ENCODE peak calls at places on chromosome 4, in six cellular contexts. Y, O, M, Q, I and G are unnamed samples.

GRCh38 chr4:153137677-153138630 is 66.3 kb upstream of the TRIM2 start:
- DNase-seq in Y (no peak), O (no peak), M (no peak), Q (no peak), I (no peak), G (no peak)

GRCh38 chr4:169060396-169061081 is 50.5 kb upstream of the CBR4 start:
- DNase-seq in Y (no peak), O (no peak), M (no peak), Q (no peak), I (no peak), G (no peak)

GRCh38 chr4:91092398-91092955 is 965.3 kb downstream of the CCSER1 start:
- DNase-seq in Y (no peak), O (no peak), M (no peak), Q (no peak), I (no peak), G (no peak)

GRCh38 chr4:180060159-180060889 is 2182.9 kb upstream of the TENM3 start:
- DNase-seq in Y (no peak), O (no peak), M (no peak), Q (no peak), I (peak; percentile 27), G (no peak)

GRCh38 chr4:152138451-152138850 is 377.6 kb upstream of the GATB start:
- DNase-seq in Y (no peak), O (no peak), M (no peak), Q (peak; percentile 22), I (no peak), G (peak; percentile 27)

GRCh38 chr4:6582889-6583504 is 8.0 kb downstream of the MAN2B2 start:
- DNase-seq in Y (no peak), O (no peak), M (no peak), Q (no peak), I (peak; percentile 68), G (no peak)

GRCh38 chr4:85318415-85318814 is 156.5 kb upstream of the ARHGAP24 start:
- DNase-seq in Y (no peak), O (no peak), M (no peak), Q (no peak), I (no peak), G (no peak)

GRCh38 chr4:108247511-108248088 is 78.9 kb upstream of the LEF1 start:
- DNase-seq in Y (no peak), O (no peak), M (no peak), Q (no peak), I (peak; percentile 72), G (no peak)

GRCh38 chr4:1413687-1414479 is 7.6 kb upstream of the NKX1-1 start:
- DNase-seq in Y (no peak), O (no peak), M (no peak), Q (no peak), I (no peak), G (no peak)

GRCh38 chr4:107379054-107379869 is 340.8 kb downstream of the PAPSS1 start:
- DNase-seq in Y (no peak), O (no peak), M (no peak), Q (no peak), I (no peak), G (no peak)

GRCh38 chr4:80014531-80014930 is 58.5 kb downstream of the ANTXR2 start:
- DNase-seq in Y (no peak), O (no peak), M (no peak), Q (no peak), I (no peak), G (no peak)

GRCh38 chr4:41795796-41796195 is 47.3 kb upstream of the PHOX2B start:
- DNase-seq in Y (no peak), O (no peak), M (no peak), Q (no peak), I (no peak), G (no peak)

GRCh38 chr4:77538144-77538543 is 67.5 kb upstream of the CXCL13 start:
- DNase-seq in Y (no peak), O (no peak), M (no peak), Q (no peak), I (no peak), G (no peak)

GRCh38 chr4:155690044-155690837 is 23.6 kb downstream of the GUCY1A1 start:
- DNase-seq in Y (no peak), O (no peak), M (no peak), Q (no peak), I (no peak), G (no peak)

GRCh38 chr4:40579983-40580382 is 49.7 kb downstream of the RBM47 start:
- DNase-seq in Y (no peak), O (no peak), M (no peak), Q (no peak), I (no peak), G (no peak)

GRCh38 chr4:181293541-181293940 is 949.7 kb upstream of the TENM3 start:
- DNase-seq in Y (no peak), O (no peak), M (no peak), Q (no peak), I (no peak), G (no peak)

GRCh38 chr4:61277785-61278184 is 77.7 kb downstream of the ADGRL3 start:
- DNase-seq in Y (no peak), O (no peak), M (no peak), Q (no peak), I (no peak), G (no peak)

GRCh38 chr4:23789765-23790164 is 100.1 kb downstream of the PPARGC1A start:
- DNase-seq in Y (no peak), O (no peak), M (no peak), Q (no peak), I (no peak), G (no peak)

GRCh38 chr4:168812806-168813205 is 197.2 kb downstream of the CBR4 start:
- DNase-seq in Y (no peak), O (no peak), M (no peak), Q (no peak), I (no peak), G (no peak)

GRCh38 chr4:60619531-60620305 is 580.4 kb upstream of the ADGRL3 start:
- DNase-seq in Y (no peak), O (no peak), M (no peak), Q (no peak), I (no peak), G (no peak)

GRCh38 chr4:1856920-1857699 is 1.2 kb upstream of the LETM1 start:
- DNase-seq in Y (peak; percentile 20), O (no peak), M (no peak), Q (no peak), I (no peak), G (no peak)

GRCh38 chr4:113083346-113083745 is 33.9 kb downstream of the ANK2 start:
- DNase-seq in Y (no peak), O (no peak), M (no peak), Q (no peak), I (no peak), G (no peak)

GRCh38 chr4:26687728-26688127 is 103.8 kb downstream of the TBC1D19 start:
- DNase-seq in Y (no peak), O (no peak), M (no peak), Q (no peak), I (no peak), G (no peak)

GRCh38 chr4:184801781-184802180 is 24.0 kb downstream of the ACSL1 start:
- DNase-seq in Y (no peak), O (no peak), M (no peak), Q (no peak), I (no peak), G (no peak)

GRCh38 chr4:138669479-138670165 is 346.0 kb upstream of the NOCT start:
- DNase-seq in Y (no peak), O (no peak), M (no peak), Q (no peak), I (no peak), G (no peak)